ENCODE peak calls at places on chromosomes 1 and 21, in five cellular contexts. M is psoas muscle, S is RPMI8226, V is memory B cell, Y is AG08395. P is an unnamed sample.
A peak's percentile ranks its signal among the peaks of the same experiment; 100 is the strongest.

GRCh38 chr1:189323090-189323489 is 1154.6 kb downstream of the BRINP3 start:
- DNase-seq in M (no peak), S (no peak), V (no peak), Y (no peak), P (no peak)

GRCh38 chr1:187516874-187517273 is 688.1 kb downstream of the PLA2G4A start:
- DNase-seq in M (no peak), S (no peak), V (no peak), Y (no peak), P (no peak)

GRCh38 chr1:226638608-226639007 is 90.0 kb downstream of the STUM start:
- DNase-seq in M (no peak), S (no peak), V (no peak), Y (no peak), P (no peak)

GRCh38 chr1:58395355-58395754 is 151.2 kb downstream of the OMA1 start:
- DNase-seq in M (no peak), S (no peak), V (no peak), Y (peak; percentile 93), P (no peak)

GRCh38 chr1:232643227-232643626 is 13.3 kb upstream of the SIPA1L2 start:
- DNase-seq in M (no peak), S (no peak), V (no peak), Y (no peak), P (no peak)

GRCh38 chr1:218339267-218339831 is 5.8 kb upstream of the TGFB2 start:
- DNase-seq in M (no peak), S (peak; percentile 40), V (peak; percentile 12), Y (peak; percentile 41), P (no peak)

GRCh38 chr1:54546651-54547348 is 1.2 kb upstream of the ACOT11 start:
- DNase-seq in M (no peak), S (no peak), V (no peak), Y (no peak), P (no peak)

GRCh38 chr1:111669268-111669667 is 49.7 kb downstream of the RAP1A start:
- DNase-seq in M (no peak), S (no peak), V (no peak), Y (peak; percentile 16), P (no peak)

GRCh38 chr1:117180571-117180970 is 30.2 kb downstream of the VTCN1 start:
- DNase-seq in M (no peak), S (no peak), V (no peak), Y (no peak), P (no peak)

GRCh38 chr1:28062806-28063205 is 25.6 kb downstream of the EYA3 start:
- DNase-seq in M (no peak), S (no peak), V (no peak), Y (no peak), P (no peak)

GRCh38 chr1:9849691-9850441 is 26.1 kb upstream of the CLSTN1 start:
- DNase-seq in M (no peak), S (peak; percentile 62), V (peak; percentile 71), Y (no peak), P (peak; percentile 30)

GRCh38 chr1:206926286-206926685 is 4.5 kb upstream of the FCMR start:
- DNase-seq in M (no peak), S (no peak), V (no peak), Y (no peak), P (no peak)

GRCh38 chr1:179154437-179154836 is 72.6 kb downstream of the TOR3A start:
- DNase-seq in M (no peak), S (no peak), V (no peak), Y (no peak), P (no peak)

GRCh38 chr1:21706151-21706835 is 37.1 kb upstream of the RAP1GAP start:
- DNase-seq in M (no peak), S (no peak), V (peak; percentile 7), Y (peak; percentile 25), P (peak; percentile 15)

GRCh38 chr1:54854376-54855020 is 32.5 kb downstream of the DHCR24 start:
- DNase-seq in M (no peak), S (no peak), V (no peak), Y (peak; percentile 50), P (no peak)

GRCh38 chr21:45640888-45641479 is 2.5 kb upstream of the PCBP3 start:
- DNase-seq in M (no peak), S (no peak), V (no peak), Y (peak; percentile 88), P (no peak)

GRCh38 chr1:202130816-202131522 is 8.3 kb downstream of the GPR37L1 start:
- DNase-seq in M (no peak), S (no peak), V (no peak), Y (no peak), P (no peak)

GRCh38 chr1:211632117-211632807 is 43.2 kb downstream of the NEK2 start:
- DNase-seq in M (no peak), S (no peak), V (no peak), Y (no peak), P (no peak)

GRCh38 chr1:3986686-3987218 is 86.7 kb upstream of the C1orf174 start:
- DNase-seq in M (no peak), S (no peak), V (no peak), Y (no peak), P (no peak)

GRCh38 chr1:150973826-150974579 is 632 bp downstream of the CERS2 start:
- DNase-seq in M (peak; percentile 47), S (peak; percentile 59), V (peak; percentile 20), Y (peak; percentile 29), P (peak; percentile 66)

GRCh38 chr21:41707231-41707988 is 59.4 kb downstream of the RIPK4 start:
- DNase-seq in M (no peak), S (peak; percentile 80), V (no peak), Y (no peak), P (no peak)

GRCh38 chr1:13556224-13556764 is 27.3 kb upstream of the PDPN start:
- DNase-seq in M (no peak), S (no peak), V (no peak), Y (no peak), P (no peak)

GRCh38 chr1:17825273-17826164 is 70.4 kb downstream of the ACTL8 start:
- DNase-seq in M (no peak), S (no peak), V (no peak), Y (no peak), P (no peak)

GRCh38 chr21:37047079-37047478 is 25.8 kb downstream of the PIGP start:
- DNase-seq in M (no peak), S (no peak), V (no peak), Y (no peak), P (no peak)

GRCh38 chr1:15345711-15346355 is 63.9 kb upstream of the EFHD2 start:
- DNase-seq in M (peak; percentile 38), S (peak; percentile 22), V (no peak), Y (no peak), P (no peak)

GRCh38 chr1:222618001-222618879 is at the start of gene MIA3:
- DNase-seq in M (peak; percentile 31), S (peak; percentile 85), V (peak; percentile 7), Y (peak; percentile 93), P (peak; percentile 63)

P was measured in activated B cell treated with CpG ODN at 0.5 μM for 24 hours.